ENCODE peak calls at places on chromosomes 4 and X, in nine cellular contexts. Q is NCI-H2029, U is dermis blood vessel endothelial cell, P is NCI-H1105, I is ACHN, C is bronchial epithelial cell, N is WTC11, D is B cell, S is activated gamma-delta T cell treated with Interleukin-2 at 50 U/mL for 16 hours. T is an unnamed sample.

GRCh38 chrX:13364230-13364629 is 44.4 kb upstream of the ATXN3L start:
- DNase-seq in Q (no peak), U (no peak), P (no peak), I (no peak), C (no peak), N (no peak), D (no peak), S (no peak), T (no peak)

GRCh38 chrX:110167952-110168451 is 149.9 kb downstream of the AMMECR1 start:
- DNase-seq in Q (no peak), U (peak; percentile 45), P (no peak), I (peak; percentile 43), C (peak; percentile 20), N (peak; percentile 66), D (peak; percentile 50), S (peak; percentile 46), T (no peak)

GRCh38 chr4:177229331-177229730 is 80.3 kb upstream of the NEIL3 start:
- DNase-seq in Q (no peak), U (peak; percentile 35), P (no peak), I (no peak), C (no peak), N (no peak), D (no peak), S (no peak), T (no peak)

GRCh38 chr4:112431158-112431557 is 84.8 kb downstream of the NEUROG2 start:
- DNase-seq in Q (no peak), U (no peak), P (no peak), I (no peak), C (no peak), N (no peak), D (no peak), S (no peak), T (no peak)

GRCh38 chr4:98374643-98375042 is 113.5 kb downstream of the RAP1GDS1 start:
- DNase-seq in Q (no peak), U (no peak), P (no peak), I (no peak), C (no peak), N (no peak), D (no peak), S (no peak), T (no peak)

GRCh38 chr4:7735961-7736360 is 203.7 kb downstream of the AFAP1 start:
- DNase-seq in Q (no peak), U (no peak), P (no peak), I (no peak), C (no peak), N (no peak), D (no peak), S (no peak), T (no peak)

GRCh38 chr4:97720869-97721432 is 422.3 kb downstream of the STPG2 start:
- DNase-seq in Q (peak; percentile 74), U (peak; percentile 1), P (peak; percentile 21), I (peak; percentile 10), C (peak; percentile 78), N (no peak), D (no peak), S (no peak), T (no peak)

GRCh38 chr4:181860668-181861067 is 382.5 kb upstream of the TENM3 start:
- DNase-seq in Q (no peak), U (no peak), P (no peak), I (no peak), C (no peak), N (no peak), D (no peak), S (no peak), T (no peak)

GRCh38 chr4:38281416-38282071 is 321.3 kb downstream of the PTTG2 start:
- DNase-seq in Q (no peak), U (no peak), P (no peak), I (no peak), C (peak; percentile 43), N (no peak), D (no peak), S (no peak), T (no peak)

GRCh38 chr4:57151481-57151880 is 41.3 kb upstream of the IGFBP7 start:
- DNase-seq in Q (peak; percentile 5), U (peak; percentile 60), P (no peak), I (no peak), C (peak; percentile 84), N (no peak), D (no peak), S (no peak), T (no peak)

GRCh38 chrX:110944793-110945466 is 149.3 kb upstream of the CHRDL1 start:
- DNase-seq in Q (no peak), U (no peak), P (peak; percentile 19), I (no peak), C (peak; percentile 9), N (peak; percentile 20), D (no peak), S (no peak), T (no peak)

GRCh38 chrX:10254746-10255145 is 98.0 kb downstream of the CLCN4 start:
- DNase-seq in Q (no peak), U (peak; percentile 41), P (no peak), I (peak; percentile 6), C (peak; percentile 42), N (no peak), D (no peak), S (no peak), T (no peak)

GRCh38 chrX:56764975-56765791 is 36.1 kb downstream of the NBDY start:
- DNase-seq in Q (no peak), U (peak; percentile 11), P (no peak), I (no peak), C (no peak), N (no peak), D (peak; percentile 53), S (no peak), T (no peak)

GRCh38 chr4:119299221-119300071 is 22.5 kb downstream of the FABP2 start:
- DNase-seq in Q (no peak), U (peak; percentile 37), P (no peak), I (peak; percentile 24), C (peak; percentile 39), N (no peak), D (peak; percentile 45), S (no peak), T (no peak)

GRCh38 chrX:124634363-124634762 is 288.0 kb downstream of the SH2D1A start:
- DNase-seq in Q (no peak), U (no peak), P (no peak), I (no peak), C (peak; percentile 91), N (no peak), D (no peak), S (no peak), T (no peak)

GRCh38 chr4:48141048-48141447 is 7.0 kb upstream of the TXK start:
- DNase-seq in Q (peak; percentile 23), U (peak; percentile 70), P (no peak), I (peak; percentile 50), C (peak; percentile 54), N (no peak), D (peak; percentile 44), S (no peak), T (no peak)

GRCh38 chrX:17459008-17459407 is 84.0 kb downstream of the NHS start:
- DNase-seq in Q (peak; percentile 44), U (no peak), P (peak; percentile 81), I (no peak), C (peak; percentile 71), N (no peak), D (no peak), S (no peak), T (no peak)

T was measured in hippocampal formation.